ENCODE peak calls at places on chromosome 2, in five cellular contexts. L, Y, M, G and V are unnamed samples. For H3K27me3 and H3K36me3, the result is how much of the 10 kb centered on the place peaks cover.

GRCh38 chr2:189236066-189236465 is 56.5 kb upstream of the COL5A2 start:
- DNase-seq in L (no peak), Y (no peak), G (no peak), M (no peak), V (no peak)

GRCh38 chr2:190250421-190250820 is 69.2 kb downstream of the HIBCH start:
- DNase-seq in L (no peak), M (no peak), G (no peak), Y (no peak), V (no peak)

GRCh38 chr2:71664161-71664560 is 210.8 kb downstream of the DYSF start:
- DNase-seq in L (no peak), M (no peak), G (no peak), Y (no peak), V (no peak)

GRCh38 chr2:177568393-177568792 is 175.8 kb downstream of the AGPS start:
- DNase-seq in L (no peak), Y (no peak), M (no peak), G (no peak), V (no peak)

GRCh38 chr2:140998577-140998976 is 1132.2 kb downstream of the LRP1B start:
- DNase-seq in Y (no peak), G (no peak), M (no peak), L (no peak), V (no peak)

GRCh38 chr2:218332288-218332687 is 24.4 kb upstream of the CATIP start:
- DNase-seq in L (no peak), M (no peak), Y (no peak), G (no peak), V (no peak)

GRCh38 chr2:204019572-204020501 is 83.3 kb downstream of the ICOS start:
- DNase-seq in Y (no peak), G (no peak), L (peak), M (no peak), V (no peak)

GRCh38 chr2:144519934-144520717 is at the start of gene ZEB2:
- DNase-seq in Y (peak), G (peak), M (no peak), L (no peak), V (peak)

GRCh38 chr2:39411186-39411944 is 25.7 kb downstream of the MAP4K3 start:
- DNase-seq in G (no peak), M (no peak), Y (no peak), L (no peak), V (no peak)

GRCh38 chr2:158616480-158616879 is 159.7 kb downstream of the PKP4 start:
- DNase-seq in G (no peak), M (no peak), L (no peak), Y (no peak), V (no peak)

GRCh38 chr2:63000801-63001200 is 49.8 kb upstream of the OTX1 start:
- DNase-seq in Y (no peak), G (no peak), M (no peak), L (no peak), V (no peak)

GRCh38 chr2:24010477-24011277 is 792 bp downstream of the MFSD2B start:
- DNase-seq in M (no peak), Y (no peak), G (no peak), L (no peak), V (no peak)

DNA sequence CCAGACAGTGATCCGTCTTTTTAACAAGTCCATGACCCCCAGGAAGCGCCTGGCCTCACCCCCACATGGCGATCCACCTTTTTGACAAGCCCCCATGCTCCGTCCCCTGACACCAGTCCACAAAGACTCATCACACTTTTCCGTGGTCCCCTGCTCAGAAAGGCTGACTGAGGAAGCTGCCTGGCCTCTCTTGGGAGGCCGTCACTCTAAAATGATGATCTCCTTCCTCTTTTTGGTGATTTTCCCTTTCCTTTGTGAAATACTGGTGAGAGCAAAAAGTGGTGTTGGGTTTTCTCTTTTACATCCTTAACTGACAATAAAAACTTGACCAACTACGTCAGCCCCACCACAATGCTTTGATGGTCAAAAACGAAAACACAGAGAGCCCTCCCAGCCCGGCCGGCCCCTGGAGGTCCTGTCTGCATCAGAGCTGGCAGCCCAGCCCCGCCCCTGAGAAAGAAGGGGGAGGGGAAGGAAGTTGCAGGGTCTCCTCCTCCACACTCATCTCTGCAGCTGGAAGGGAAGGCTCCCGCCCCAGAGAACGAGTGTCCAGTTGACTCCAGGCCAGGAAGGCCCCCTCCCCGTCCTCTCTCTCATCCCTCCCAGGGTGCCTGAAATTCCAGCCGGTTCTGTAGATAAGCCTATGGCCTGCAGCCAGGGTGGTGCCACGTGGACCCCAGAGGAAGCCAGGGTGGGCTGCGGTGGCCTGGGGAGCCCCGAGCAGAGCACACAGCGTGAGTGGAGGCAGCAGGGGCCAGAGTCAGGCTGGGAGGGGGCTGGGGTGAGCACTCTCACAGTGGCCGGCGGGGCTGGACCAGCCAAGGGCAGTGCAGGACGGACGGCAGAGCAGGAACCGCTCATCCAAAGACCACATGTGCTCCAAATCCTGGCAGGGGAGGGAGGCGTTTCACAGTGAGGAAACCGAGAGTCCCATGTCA is 19.9 kb downstream of the BIN1 start:
- DNase-seq in M (no peak), Y (peak), G (peak), L (peak), V (peak)
- H3K27me3 ChIP-seq in M (under half), Y (under half), G (under half), L (under half), V (under half)

GRCh38 chr2:44167908-44168683 is 579 bp upstream of the PPM1B start:
- DNase-seq in M (peak), L (peak), G (peak), Y (peak), V (peak)
- TF ChIP-seq POLR2A in M (no peak), L (peak), G (peak), Y (no peak), V (no peak)

DNA sequence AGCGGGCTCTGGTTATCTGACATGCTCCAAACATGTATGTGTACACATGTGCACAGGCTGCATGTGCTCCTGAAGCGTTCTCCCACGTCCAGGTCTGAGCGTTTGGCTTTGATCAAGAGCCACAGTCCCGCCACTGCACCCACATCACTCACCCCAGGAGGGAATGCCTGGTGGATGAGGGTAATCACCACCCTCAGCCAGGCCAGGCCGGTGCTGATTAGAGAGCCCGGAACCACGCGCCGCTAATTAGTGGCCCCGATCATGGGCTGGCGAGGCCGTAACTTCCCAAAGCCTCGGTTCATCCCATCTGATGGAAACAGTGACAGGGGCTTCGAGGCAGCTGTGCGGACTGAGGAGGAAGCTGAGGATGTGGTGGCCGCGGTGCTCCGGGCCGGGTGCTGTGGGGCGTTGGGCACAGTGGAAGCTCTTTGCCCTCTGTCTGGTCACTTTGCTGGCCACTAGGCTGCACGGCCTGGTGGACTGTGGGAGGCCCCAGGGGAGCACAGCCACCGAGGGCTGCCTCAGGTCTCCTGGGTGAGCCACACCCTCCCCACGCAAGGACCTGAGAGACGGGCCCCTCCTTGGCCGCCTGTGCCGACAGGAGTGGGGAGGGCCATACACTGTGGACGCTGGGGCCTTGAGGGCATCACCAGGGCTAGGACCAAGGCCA is 219.4 kb downstream of the TWIST2 start:
- DNase-seq in M (no peak), G (no peak), Y (no peak), L (no peak), V (no peak)
- H3K36me3 ChIP-seq in M (under half), G (under half), Y (under half), L (under half), V (under half)

GRCh38 chr2:8656160-8656641 is 25.7 kb upstream of the ID2 start:
- DNase-seq in Y (no peak), M (no peak), L (no peak), G (no peak), V (peak)
- H3K27me3 ChIP-seq in Y (under half), M (under half), L (under half), G (under half), V (under half)

GRCh38 chr2:112034924-112035323 is 20.1 kb upstream of the TMEM87B start:
- DNase-seq in M (no peak), Y (no peak), G (no peak), L (no peak), V (no peak)

GRCh38 chr2:112031473-112031872 is 23.6 kb upstream of the TMEM87B start:
- DNase-seq in G (no peak), M (no peak), L (no peak), Y (no peak), V (no peak)

GRCh38 chr2:112031916-112032582 is 23.0 kb upstream of the TMEM87B start:
- DNase-seq in G (no peak), L (no peak), Y (no peak), M (no peak), V (peak)

GRCh38 chr2:112033600-112033999 is 21.5 kb upstream of the TMEM87B start:
- DNase-seq in G (no peak), M (no peak), Y (no peak), L (no peak), V (peak)

DNA sequence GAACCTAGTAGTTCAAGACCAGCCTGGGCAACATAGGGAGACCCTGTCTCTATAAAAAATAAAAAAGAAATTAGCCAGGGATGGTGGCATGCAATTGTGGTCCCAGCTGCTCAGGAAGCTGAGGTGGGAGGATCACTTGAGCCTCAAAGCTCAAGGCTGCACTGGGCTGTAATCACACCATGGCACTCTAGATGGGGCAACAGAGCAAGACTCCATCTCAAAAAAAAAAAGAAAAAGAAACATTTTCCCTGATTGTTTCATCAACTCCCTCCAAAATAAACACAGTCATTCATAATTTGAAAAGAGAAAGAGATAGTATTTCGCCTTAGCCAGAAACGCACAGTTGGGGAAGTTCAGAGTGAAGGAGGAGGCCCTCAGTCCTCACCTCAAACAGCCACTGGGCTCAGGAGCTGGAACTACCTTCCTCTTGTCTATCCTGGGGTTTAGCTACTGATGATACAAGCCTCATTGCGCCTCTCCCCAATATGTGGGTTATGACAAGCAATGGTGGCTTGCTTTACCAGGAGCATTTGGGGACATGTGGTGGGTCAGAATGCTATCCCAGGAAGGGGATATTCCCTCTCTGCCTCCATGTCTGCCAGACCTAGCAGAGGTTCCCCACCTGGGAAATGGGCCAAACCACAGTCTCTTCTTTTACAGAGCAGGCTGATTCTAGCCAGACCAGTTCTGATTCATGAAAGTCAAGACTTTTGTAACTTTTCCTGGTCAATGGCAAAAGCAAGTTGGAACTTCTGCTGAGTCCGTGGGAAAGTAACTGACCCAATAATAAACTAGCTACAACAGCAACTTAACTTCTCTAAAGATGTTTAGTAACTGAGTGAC is 22.2 kb upstream of the TMEM87B start:
- DNase-seq in G (no peak), M (no peak), L (no peak), Y (peak), V (peak)
- TF ChIP-seq POLR2A in G (no peak), M (no peak), L (no peak), Y (no peak), V (no peak)

GRCh38 chr2:27376151-27376865 is 4.2 kb downstream of the ZNF513 start:
- DNase-seq in L (no peak), M (no peak), Y (no peak), G (no peak), V (no peak)
- H3K36me3 ChIP-seq in L (under half), M (under half), Y (under half), G (under half), V (under half)

GRCh38 chr2:232417489-232417888 is 10.8 kb downstream of the ALPG start:
- DNase-seq in Y (no peak), G (no peak), M (no peak), L (no peak), V (no peak)
- H3K27me3 ChIP-seq in Y (half or more), G (under half), M (under half), L (under half), V (under half)

DNA sequence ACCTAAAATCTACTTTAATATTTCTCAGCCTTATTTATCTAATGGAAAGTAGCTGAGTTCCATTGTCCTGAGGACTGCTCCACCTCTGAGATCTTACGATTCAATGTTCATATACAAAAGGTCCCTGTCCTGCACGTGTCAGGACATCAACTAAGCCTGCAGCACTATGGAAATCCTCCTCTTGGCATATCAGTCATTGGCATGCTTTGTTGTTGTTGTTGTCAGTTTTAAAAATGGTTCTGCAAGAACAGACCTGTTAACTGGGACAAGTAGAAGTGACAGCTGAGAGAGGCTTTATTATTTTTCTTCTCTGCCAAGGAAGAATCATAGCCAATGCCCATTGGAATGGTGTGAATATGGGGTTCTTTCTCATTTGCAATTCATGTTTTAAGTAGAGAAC is 450.1 kb upstream of the PKDCC start:
- DNase-seq in M (no peak), L (no peak), G (no peak), Y (no peak), V (no peak)
- TF ChIP-seq POLR2A in M (no peak), L (no peak), G (no peak), Y (no peak), V (no peak)

DNA sequence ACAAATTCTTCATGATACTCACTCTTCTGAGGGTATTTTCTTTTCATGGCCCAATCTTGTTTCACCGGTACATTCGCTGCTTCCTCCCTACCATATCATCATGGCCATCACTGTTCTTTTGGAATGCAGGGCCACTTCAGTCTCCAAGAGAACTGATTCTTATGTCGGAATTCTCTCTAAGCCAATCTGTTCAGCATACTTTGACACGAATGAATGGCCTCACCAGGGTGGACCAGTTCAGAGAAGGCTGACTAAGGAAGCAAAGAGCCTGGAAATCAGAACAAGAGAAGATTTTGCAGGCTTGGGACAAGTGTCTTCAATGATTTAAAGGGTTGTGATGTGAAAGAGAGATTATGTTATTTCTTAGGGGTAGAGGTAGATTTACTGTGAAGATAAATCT is 5.0 kb upstream of the EPB41L5 start:
- DNase-seq in L (no peak), G (no peak), Y (no peak), M (no peak), V (peak)
- H3K36me3 ChIP-seq in L (under half), G (under half), Y (under half), M (under half), V (under half)